ENCODE peak calls at places on chromosomes 4 and X, in ten cellular contexts. J, L, G, P, D, F, C, U, V and W are unnamed samples.

GRCh38 chrX:124344246-124344645 is 2.1 kb upstream of the SH2D1A start:
- DNase-seq in J (no peak), L (no peak), G (no peak), P (no peak), D (no peak), F (no peak), C (no peak), U (no peak), V (no peak), W (peak; percentile 2)

GRCh38 chrX:110588164-110588563 is 207.5 kb downstream of the CHRDL1 start:
- DNase-seq in J (no peak), L (no peak), G (no peak), P (no peak), D (no peak), F (no peak), C (no peak), U (no peak), V (no peak), W (no peak)

GRCh38 chr4:53866055-53866454 is 198.3 kb downstream of the CHIC2 start:
- DNase-seq in J (no peak), L (no peak), G (no peak), P (no peak), D (no peak), F (no peak), C (no peak), U (no peak), V (no peak), W (no peak)

GRCh38 chr4:69984030-69984443 is 11.7 kb upstream of the STATH start:
- DNase-seq in J (no peak), L (peak; percentile 8), G (no peak), P (no peak), D (peak; percentile 36), F (no peak), C (peak; percentile 91), U (no peak), V (no peak), W (no peak)

GRCh38 chr4:10058371-10058770 is 37.1 kb upstream of the SLC2A9 start:
- DNase-seq in J (no peak), L (no peak), G (no peak), P (no peak), D (no peak), F (no peak), C (no peak), U (no peak), V (no peak), W (no peak)

GRCh38 chr4:165737309-165737972 is 135.6 kb upstream of the TLL1 start:
- DNase-seq in J (no peak), L (no peak), G (no peak), P (no peak), D (no peak), F (no peak), C (no peak), U (no peak), V (no peak), W (no peak)

GRCh38 chrX:93874554-93874953 is 200.5 kb downstream of the FAM133A start:
- DNase-seq in J (no peak), L (peak; percentile 76), G (no peak), P (peak; percentile 8), D (peak; percentile 32), F (no peak), C (peak; percentile 7), U (no peak), V (no peak), W (no peak)

GRCh38 chr4:186191266-186192067 is at the start of gene CYP4V2:
- DNase-seq in J (peak; percentile 94), L (peak; percentile 88), G (peak; percentile 96), P (peak; percentile 86), D (peak; percentile 84), F (peak; percentile 90), C (peak; percentile 82), U (peak; percentile 89), V (peak; percentile 82), W (peak; percentile 76)

GRCh38 chr4:143384381-143384994 is 47.8 kb downstream of the GAB1 start:
- DNase-seq in J (no peak), L (no peak), G (no peak), P (no peak), D (no peak), F (peak; percentile 84), C (peak; percentile 58), U (peak; percentile 85), V (peak; percentile 48), W (no peak)

GRCh38 chr4:98363431-98363830 is 102.2 kb downstream of the RAP1GDS1 start:
- DNase-seq in J (no peak), L (no peak), G (no peak), P (no peak), D (no peak), F (no peak), C (peak; percentile 39), U (no peak), V (no peak), W (no peak)

GRCh38 chr4:82984459-82984858 is 26.2 kb downstream of the LIN54 start:
- DNase-seq in J (no peak), L (peak; percentile 17), G (no peak), P (peak; percentile 36), D (no peak), F (no peak), C (peak; percentile 36), U (no peak), V (no peak), W (no peak)

GRCh38 chr4:99275050-99275449 is 15.7 kb downstream of the ADH1A start:
- DNase-seq in J (no peak), L (no peak), G (no peak), P (no peak), D (no peak), F (no peak), C (no peak), U (no peak), V (no peak), W (no peak)

GRCh38 chr4:169099775-169100180 is 89.7 kb upstream of the CBR4 start:
- DNase-seq in J (no peak), L (no peak), G (no peak), P (peak; percentile 57), D (no peak), F (no peak), C (peak; percentile 60), U (no peak), V (no peak), W (no peak)

GRCh38 chrX:47751670-47752069 is 85.0 kb upstream of the ZNF81 start:
- DNase-seq in J (peak; percentile 63), L (peak; percentile 59), G (no peak), P (peak; percentile 19), D (peak; percentile 57), F (no peak), C (peak; percentile 40), U (no peak), V (no peak), W (no peak)
- TF ChIP-seq CTCF in J (peak; percentile 24), L (peak; percentile 58), G (no peak), P (peak; percentile 41), D (no peak), F (no peak), C (peak; percentile 41), U (no peak), V (peak; percentile 19), W (peak; percentile 44)

DNA sequence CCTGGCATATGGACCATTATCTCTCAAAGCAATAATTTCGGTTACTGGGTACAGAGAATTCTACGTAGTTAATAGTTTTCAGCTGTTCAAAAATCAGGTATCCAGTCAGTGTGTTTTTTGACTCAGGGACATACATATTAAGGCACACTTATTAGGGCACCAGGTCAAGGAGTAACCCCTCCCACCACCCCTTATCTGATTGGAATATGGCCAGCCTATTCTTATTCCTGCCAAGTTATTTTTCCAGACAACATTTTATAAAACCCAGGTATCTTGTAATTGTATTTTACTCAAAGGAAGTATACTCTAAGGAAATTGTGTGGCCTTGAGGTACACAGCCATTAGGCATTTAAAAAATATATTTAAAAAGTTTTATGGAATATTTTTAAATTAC is 4.3 kb downstream of the ZFX start:
- DNase-seq in J (no peak), L (no peak), G (no peak), P (no peak), D (no peak), F (no peak), C (no peak), U (no peak), V (no peak), W (no peak)
- H3K4me3 ChIP-seq in J (no peak overlapping the region), L (no peak overlapping the region), G (no peak overlapping the region), P (no peak overlapping the region), D (no peak overlapping the region), F (no peak overlapping the region), C (peak overlapping the region; percentile 1), U (no peak overlapping the region), V (peak overlapping the region; percentile 87), W (no peak overlapping the region)

GRCh38 chrX:138037548-138037947 is 471.6 kb downstream of the ZIC3 start:
- DNase-seq in J (no peak), L (no peak), G (no peak), P (no peak), D (no peak), F (no peak), C (no peak), U (no peak), V (no peak), W (no peak)

GRCh38 chrX:138031715-138032114 is 465.8 kb downstream of the ZIC3 start:
- DNase-seq in J (no peak), L (no peak), G (no peak), P (no peak), D (no peak), F (no peak), C (no peak), U (no peak), V (no peak), W (no peak)

GRCh38 chrX:138034136-138034535 is 468.2 kb downstream of the ZIC3 start:
- DNase-seq in J (no peak), L (peak; percentile 8), G (no peak), P (no peak), D (no peak), F (no peak), C (no peak), U (no peak), V (no peak), W (no peak)
- TF ChIP-seq CTCF in J (no peak), L (peak; percentile 47), G (no peak), P (no peak), D (no peak), F (no peak), C (no peak), U (no peak), V (no peak), W (no peak)

GRCh38 chrX:119757979-119758681 is at the start of gene SOWAHD:
- DNase-seq in J (peak; percentile 74), L (peak; percentile 73), G (peak; percentile 90), P (no peak), D (peak; percentile 20), F (no peak), C (peak; percentile 33), U (peak; percentile 69), V (peak; percentile 34), W (no peak)

GRCh38 chrX:119760026-119760902 is 1.9 kb downstream of the SOWAHD start:
- DNase-seq in J (no peak), L (no peak), G (peak; percentile 82), P (no peak), D (no peak), F (no peak), C (no peak), U (no peak), V (no peak), W (no peak)

GRCh38 chrX:119757646-119757978 is 776 bp upstream of the SOWAHD start:
- DNase-seq in J (no peak), L (peak; percentile 52), G (no peak), P (no peak), D (no peak), F (no peak), C (no peak), U (no peak), V (no peak), W (no peak)

GRCh38 chrX:119758682-119759332 is 419 bp downstream of the SOWAHD start:
- DNase-seq in J (no peak), L (peak; percentile 36), G (peak; percentile 90), P (no peak), D (peak; percentile 23), F (no peak), C (no peak), U (no peak), V (peak; percentile 17), W (no peak)

GRCh38 chrX:119759333-119759766 is 962 bp downstream of the SOWAHD start:
- DNase-seq in J (no peak), L (peak; percentile 29), G (peak; percentile 83), P (no peak), D (no peak), F (no peak), C (no peak), U (no peak), V (no peak), W (no peak)
- H3K4me3 ChIP-seq in J (peak overlapping the region; percentile 53), L (peak overlapping the region; percentile 65), G (peak overlapping the region; percentile 38), P (no peak overlapping the region), D (peak overlapping the region; percentile 14), F (peak overlapping the region; percentile 45), C (no peak overlapping the region), U (peak overlapping the region; percentile 56), V (peak overlapping the region; percentile 61), W (peak overlapping the region; percentile 64)